ENCODE peak calls at places on chromosomes 4 and X, in five cellular contexts. T is smooth muscle cell of the brain vasculature; A is pancreas; H is hippocampal formation; V is activated T-cell treated with anti-CD3 and anti-CD28 coated beads, Interleukin-2, amount 50 U/mL, for 4 hours. E is an unnamed sample.

GRCh38 chrX:42079968-42080367 is 156.6 kb upstream of the CASK start:
- DNase-seq in T (no peak), A (no peak), H (no peak), V (no peak), E (no peak)

GRCh38 chr4:187922274-187922673 is 73.3 kb upstream of the ZFP42 start:
- DNase-seq in T (no peak), A (no peak), H (no peak), V (no peak), E (no peak)

GRCh38 chrX:46811101-46811500 is 25.7 kb upstream of the RP2 start:
- DNase-seq in T (no peak), A (no peak), H (no peak), V (no peak), E (no peak)

GRCh38 chrX:26442340-26442739 is 226.4 kb downstream of the MAGEB5 start:
- DNase-seq in T (peak; percentile 10), A (peak; percentile 2), H (no peak), V (no peak), E (no peak)

GRCh38 chrX:133969191-133969590 is 16.2 kb downstream of the GPC3 start:
- DNase-seq in T (no peak), A (no peak), H (no peak), V (no peak), E (no peak)

GRCh38 chr4:42641155-42641554 is 15.8 kb downstream of the ATP8A1 start:
- DNase-seq in T (no peak), A (no peak), H (no peak), V (no peak), E (no peak)

GRCh38 chr4:89704651-89705395 is 132.1 kb downstream of the SNCA start:
- DNase-seq in T (no peak), A (no peak), H (no peak), V (no peak), E (no peak)

GRCh38 chrX:20221902-20222301 is 44.8 kb downstream of the RPS6KA3 start:
- DNase-seq in T (no peak), A (peak; percentile 16), H (no peak), V (no peak), E (no peak)

GRCh38 chr4:39446842-39447573 is 11.7 kb downstream of the RPL9 start:
- DNase-seq in T (peak; percentile 24), A (peak; percentile 20), H (no peak), V (peak; percentile 41), E (peak; percentile 90)

GRCh38 chrX:154473683-154474082 is 5.4 kb downstream of the LAGE3 start:
- DNase-seq in T (no peak), A (no peak), H (no peak), V (no peak), E (no peak)

GRCh38 chrX:119887721-119888425 is 7.8 kb upstream of the AKAP14 start:
- DNase-seq in T (no peak), A (peak; percentile 41), H (peak; percentile 4), V (peak; percentile 43), E (peak; percentile 71)

GRCh38 chr4:109009909-109010308 is 247.1 kb upstream of the ETNPPL start:
- DNase-seq in T (no peak), A (no peak), H (no peak), V (no peak), E (no peak)

GRCh38 chr4:143089291-143089690 is 95.4 kb upstream of the USP38 start:
- DNase-seq in T (no peak), A (no peak), H (no peak), V (no peak), E (no peak)

GRCh38 chrX:103704863-103705262 is 5.8 kb upstream of the TMEM31 start:
- DNase-seq in T (no peak), A (no peak), H (peak; percentile 68), V (no peak), E (no peak)

GRCh38 chr4:80188801-80189458 is 8.4 kb upstream of the PRDM8 start:
- DNase-seq in T (no peak), A (no peak), H (no peak), V (no peak), E (no peak)

GRCh38 chr4:25727711-25728493 is 72.3 kb downstream of the SLC34A2 start:
- DNase-seq in T (no peak), A (no peak), H (no peak), V (no peak), E (no peak)

GRCh38 chrX:17375361-17375630 is 296 bp downstream of the NHS start:
- DNase-seq in T (no peak), A (no peak), H (no peak), V (no peak), E (no peak)

GRCh38 chr4:124941267-124941666 is 228.7 kb upstream of the ANKRD50 start:
- DNase-seq in T (no peak), A (no peak), H (no peak), V (no peak), E (no peak)

GRCh38 chr4:38160487-38161207 is 200.4 kb downstream of the PTTG2 start:
- DNase-seq in T (no peak), A (peak; percentile 82), H (no peak), V (peak; percentile 20), E (no peak)

GRCh38 chrX:49272426-49272825 is 2.8 kb downstream of the PPP1R3F start:
- DNase-seq in T (no peak), A (no peak), H (no peak), V (no peak), E (no peak)

GRCh38 chrX:113828470-113828869 is 755.4 kb upstream of the HTR2C start:
- DNase-seq in T (no peak), A (no peak), H (no peak), V (no peak), E (no peak)

GRCh38 chr4:109648266-109648996 is 54.8 kb downstream of the CASP6 start:
- DNase-seq in T (no peak), A (no peak), H (no peak), V (no peak), E (no peak)